ENCODE peak calls at places on chromosomes 7 and 10, in six cellular contexts. E is neural crest cell, Y is fibroblast of the aortic adventitia, V is heart right ventricle, X is chondrocyte, L is H1. O is an unnamed sample.

GRCh38 chr10:60731134-60731883 is 47.0 kb upstream of the CDK1 start:
- DNase-seq in E (no peak), Y (no peak), V (no peak), X (no peak), L (no peak), O (no peak)

GRCh38 chr7:132280335-132280734 is 295.9 kb downstream of the PLXNA4 start:
- DNase-seq in E (no peak), Y (no peak), V (no peak), X (no peak), L (no peak), O (no peak)

GRCh38 chr10:78904196-78904595 is 164.6 kb upstream of the ZMIZ1 start:
- DNase-seq in E (no peak), Y (no peak), V (no peak), X (no peak), L (no peak), O (peak; percentile 42)

GRCh38 chr7:2542011-2542923 is 13.1 kb downstream of the BRAT1 start:
- DNase-seq in E (no peak), Y (no peak), V (no peak), X (peak; percentile 73), L (no peak), O (no peak)

GRCh38 chr7:32957326-32958045 is at the start of gene FKBP9:
- DNase-seq in E (peak; percentile 77), Y (peak; percentile 85), V (peak; percentile 95), X (peak; percentile 96), L (peak; percentile 89), O (peak; percentile 88)

GRCh38 chr7:158973440-158973839 is 117.1 kb downstream of the DYNC2I1 start:
- DNase-seq in E (peak; percentile 54), Y (no peak), V (no peak), X (no peak), L (peak; percentile 82), O (no peak)

GRCh38 chr10:126454045-126454751 is 65.9 kb upstream of the ADAM12 start:
- DNase-seq in E (no peak), Y (no peak), V (no peak), X (no peak), L (no peak), O (no peak)

GRCh38 chr7:28178537-28178936 is 2.1 kb downstream of the JAZF1 start:
- DNase-seq in E (no peak), Y (no peak), V (no peak), X (no peak), L (no peak), O (no peak)

GRCh38 chr7:50792342-50793114 is 9.8 kb upstream of the GRB10 start:
- DNase-seq in E (peak; percentile 32), Y (peak; percentile 72), V (peak; percentile 44), X (no peak), L (no peak), O (no peak)

GRCh38 chr7:127654404-127655392 is 2.7 kb downstream of the SND1 start:
- DNase-seq in E (no peak), Y (peak; percentile 34), V (no peak), X (no peak), L (no peak), O (no peak)
- TF ChIP-seq CTCF in E (no peak), Y (peak; percentile 17), V (no peak), X (peak; percentile 19), L (no peak), O (no peak)

DNA sequence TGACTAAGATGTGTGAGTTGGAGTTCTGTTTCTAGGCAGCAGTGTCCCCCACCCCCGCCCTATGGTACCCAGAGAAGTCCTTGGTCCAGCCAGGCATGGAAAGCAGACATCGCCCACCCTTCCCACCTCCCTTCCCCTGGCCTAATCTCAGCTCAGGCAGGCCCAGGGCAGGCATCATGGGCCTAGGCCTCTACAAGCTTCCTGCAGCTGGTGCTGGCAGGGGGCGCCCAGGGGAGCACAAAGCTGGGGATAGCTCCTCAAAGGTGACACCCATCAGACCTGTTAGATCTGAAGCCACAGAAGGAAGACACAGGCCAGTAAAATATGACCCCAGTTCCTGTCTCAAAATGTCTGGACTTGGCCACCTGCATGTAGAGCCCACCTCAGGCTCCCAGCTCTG is 18.9 kb upstream of the UNC5B start:
- DNase-seq in E (no peak), Y (no peak), V (no peak), X (no peak), L (no peak), O (no peak)
- TF ChIP-seq CTCF in E (no peak), Y (no peak), V (no peak), X (no peak), L (no peak), O (no peak)

GRCh38 chr10:129605986-129606518 is 139.0 kb downstream of the MGMT start:
- DNase-seq in E (no peak), Y (no peak), V (no peak), X (no peak), L (no peak), O (no peak)
- TF ChIP-seq CTCF in E (no peak), Y (no peak), V (no peak), X (no peak), L (no peak), O (no peak)

DNA sequence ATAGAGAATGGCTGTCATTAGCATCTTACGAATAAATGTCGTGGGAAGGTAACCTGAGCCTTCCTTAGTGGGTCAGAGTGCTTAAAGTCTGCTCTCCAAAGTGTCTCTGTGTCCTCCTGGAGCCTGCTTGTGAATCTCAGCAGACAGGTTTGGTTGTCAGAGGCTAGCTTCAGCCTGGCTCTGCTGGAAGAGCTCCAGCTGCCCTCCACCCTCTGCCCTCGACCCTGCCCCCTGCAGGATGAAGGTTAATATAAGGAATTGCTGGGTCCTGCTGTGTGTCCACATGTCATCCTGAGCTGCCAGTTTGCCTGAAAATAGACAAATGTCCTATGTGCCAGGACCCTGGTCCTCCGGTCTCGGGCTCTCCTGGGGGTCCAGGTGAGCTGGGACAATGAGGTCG is 33.5 kb downstream of the FAM241B start:
- DNase-seq in E (no peak), Y (no peak), V (no peak), X (no peak), L (peak; percentile 66), O (no peak)
- TF ChIP-seq CTCF in E (peak; percentile 24), Y (no peak), V (no peak), X (peak; percentile 8), L (peak; percentile 61), O (peak; percentile 41)

GRCh38 chr7:11341285-11341944 is 367.7 kb downstream of the PHF14 start:
- DNase-seq in E (no peak), Y (peak; percentile 51), V (no peak), X (no peak), L (no peak), O (no peak)
- TF ChIP-seq CTCF in E (peak; percentile 59), Y (no peak), V (peak; percentile 44), X (peak; percentile 89), L (peak; percentile 45), O (peak; percentile 69)

GRCh38 chr7:24290004-24290641 is 6.1 kb downstream of the NPY start:
- DNase-seq in E (no peak), Y (peak; percentile 7), V (no peak), X (no peak), L (peak; percentile 53), O (no peak)
- TF ChIP-seq CTCF in E (peak; percentile 58), Y (no peak), V (peak; percentile 26), X (peak; percentile 74), L (peak; percentile 62), O (peak; percentile 67)

GRCh38 chr10:100507357-100507732 is 12.3 kb downstream of the SEC31B start:
- DNase-seq in E (no peak), Y (no peak), V (no peak), X (no peak), L (no peak), O (no peak)

GRCh38 chr10:100508691-100509150 is 10.9 kb downstream of the SEC31B start:
- DNase-seq in E (peak; percentile 31), Y (peak; percentile 70), V (no peak), X (no peak), L (no peak), O (no peak)

GRCh38 chr10:100509241-100509640 is 10.4 kb downstream of the SEC31B start:
- DNase-seq in E (no peak), Y (no peak), V (no peak), X (no peak), L (no peak), O (no peak)

GRCh38 chr10:100506596-100507356 is 12.9 kb downstream of the SEC31B start:
- DNase-seq in E (no peak), Y (peak; percentile 49), V (no peak), X (no peak), L (no peak), O (no peak)

GRCh38 chr10:100510533-100511308 is 8.9 kb downstream of the SEC31B start:
- DNase-seq in E (no peak), Y (no peak), V (no peak), X (no peak), L (no peak), O (no peak)
- TF ChIP-seq CTCF in E (no peak), Y (no peak), V (no peak), X (no peak), L (no peak), O (no peak)

DNA sequence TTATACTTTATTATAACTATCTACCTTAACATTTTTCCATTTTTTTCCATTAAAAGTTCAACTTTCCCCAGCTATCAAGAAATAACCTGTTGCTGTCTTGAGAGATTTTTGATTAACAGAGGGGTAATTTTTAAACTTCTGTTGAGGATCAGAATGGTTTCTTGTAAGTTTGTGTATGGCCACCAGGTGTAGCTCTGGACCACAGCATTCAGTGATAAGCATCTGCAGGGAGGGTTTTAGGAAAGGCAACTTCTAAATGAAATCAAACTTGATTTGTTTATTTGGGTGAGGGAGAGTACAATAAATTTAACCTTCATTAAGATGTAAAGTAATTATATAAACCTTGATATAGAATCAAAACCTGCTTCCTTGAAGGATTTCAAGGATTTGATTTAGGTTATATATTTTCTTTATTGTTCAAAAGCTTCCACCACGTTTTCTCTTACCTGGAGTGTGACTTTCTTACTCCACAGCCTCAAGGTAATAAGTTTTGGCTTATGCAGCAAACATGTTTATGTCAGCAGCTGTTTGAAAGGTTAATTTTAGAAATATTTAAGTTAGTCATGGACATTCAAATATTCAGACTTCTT is 153.3 kb downstream of the STK31 start:
- DNase-seq in E (no peak), Y (peak; percentile 71), V (no peak), X (no peak), L (no peak), O (no peak)
- TF ChIP-seq CTCF in E (peak; percentile 79), Y (peak; percentile 75), V (peak; percentile 15), X (peak; percentile 83), L (peak; percentile 72), O (peak; percentile 81)

GRCh38 chr10:3652886-3653285 is 132.1 kb downstream of the KLF6 start:
- DNase-seq in E (no peak), Y (peak; percentile 60), V (no peak), X (no peak), L (no peak), O (no peak)
- TF ChIP-seq CTCF in E (no peak), Y (no peak), V (no peak), X (no peak), L (no peak), O (no peak)

O was measured in type B pancreatic cell.